ENCODE peak calls at places on chromosomes 5 and 9, in ten cellular contexts. J is uterus, U is chondrocyte, C is stomach, D is MM.1S, I is heart right ventricle, O is lower leg skin, T is transverse colon, E is OCI-LY7, Q is neural progenitor cell. G is an unnamed sample.

GRCh38 chr9:26863074-26863473 is 29.5 kb downstream of the CAAP1 start:
- DNase-seq in J (no peak), U (no peak), C (no peak), D (no peak), I (no peak), O (no peak), T (no peak), E (peak; percentile 8), Q (peak; percentile 7), G (no peak)

GRCh38 chr5:151100690-151101089 is 19.9 kb upstream of the TNIP1 start:
- DNase-seq in J (no peak), U (no peak), C (no peak), D (no peak), I (no peak), O (no peak), T (no peak), E (no peak), Q (no peak), G (no peak)

GRCh38 chr5:180816608-180817534 is 14.3 kb upstream of the MGAT1 start:
- DNase-seq in J (peak; percentile 63), U (peak; percentile 29), C (no peak), D (peak; percentile 77), I (peak; percentile 64), O (peak; percentile 84), T (no peak), E (no peak), Q (no peak), G (no peak)

GRCh38 chr9:78001946-78002731 is 29.5 kb downstream of the GNAQ start:
- DNase-seq in J (no peak), U (no peak), C (no peak), D (no peak), I (no peak), O (no peak), T (no peak), E (no peak), Q (no peak), G (no peak)

GRCh38 chr5:176837707-176838115 is 27.4 kb downstream of the UNC5A start:
- DNase-seq in J (peak; percentile 78), U (no peak), C (peak; percentile 82), D (peak; percentile 83), I (peak; percentile 90), O (peak; percentile 92), T (peak; percentile 78), E (peak; percentile 43), Q (peak; percentile 99), G (no peak)

GRCh38 chr9:130842547-130842946 is 7.5 kb downstream of the ABL1 start:
- DNase-seq in J (no peak), U (no peak), C (no peak), D (no peak), I (no peak), O (no peak), T (no peak), E (no peak), Q (peak; percentile 47), G (no peak)

GRCh38 chr5:68178579-68178978 is 37.0 kb upstream of the PIK3R1 start:
- DNase-seq in J (no peak), U (no peak), C (no peak), D (no peak), I (no peak), O (no peak), T (no peak), E (no peak), Q (no peak), G (no peak)

GRCh38 chr5:124289641-124290201 is 456.7 kb downstream of the ZNF608 start:
- DNase-seq in J (no peak), U (no peak), C (peak; percentile 69), D (no peak), I (no peak), O (no peak), T (peak; percentile 12), E (peak; percentile 7), Q (peak; percentile 49), G (no peak)

GRCh38 chr5:140800816-140801493 is at the start of gene PCDHA3:
- DNase-seq in J (no peak), U (no peak), C (no peak), D (no peak), I (no peak), O (no peak), T (no peak), E (peak; percentile 8), Q (no peak), G (no peak)

GRCh38 chr9:33452828-33453271 is 5.5 kb upstream of the AQP3 start:
- DNase-seq in J (no peak), U (no peak), C (peak; percentile 68), D (no peak), I (no peak), O (peak; percentile 90), T (peak; percentile 50), E (peak; percentile 77), Q (peak; percentile 87), G (peak; percentile 61)

GRCh38 chr5:36728697-36729543 is 122.5 kb downstream of the SLC1A3 start:
- DNase-seq in J (no peak), U (no peak), C (no peak), D (peak; percentile 73), I (no peak), O (no peak), T (no peak), E (peak; percentile 73), Q (peak; percentile 76), G (peak; percentile 36)

GRCh38 chr5:133709074-133709676 is 96.8 kb upstream of the FSTL4 start:
- DNase-seq in J (no peak), U (no peak), C (no peak), D (no peak), I (no peak), O (peak; percentile 79), T (no peak), E (no peak), Q (no peak), G (no peak)

GRCh38 chr9:88775037-88775471 is 216.2 kb upstream of the S1PR3 start:
- DNase-seq in J (peak; percentile 55), U (no peak), C (peak; percentile 44), D (no peak), I (no peak), O (peak; percentile 39), T (no peak), E (no peak), Q (no peak), G (no peak)

GRCh38 chr5:136766456-136766855 is 401.1 kb upstream of the TRPC7 start:
- DNase-seq in J (no peak), U (no peak), C (no peak), D (no peak), I (no peak), O (no peak), T (no peak), E (no peak), Q (no peak), G (no peak)

GRCh38 chr9:79621916-79622575 is 50.3 kb downstream of the TLE4 start:
- DNase-seq in J (no peak), U (no peak), C (no peak), D (no peak), I (no peak), O (no peak), T (no peak), E (no peak), Q (no peak), G (no peak)

DNA sequence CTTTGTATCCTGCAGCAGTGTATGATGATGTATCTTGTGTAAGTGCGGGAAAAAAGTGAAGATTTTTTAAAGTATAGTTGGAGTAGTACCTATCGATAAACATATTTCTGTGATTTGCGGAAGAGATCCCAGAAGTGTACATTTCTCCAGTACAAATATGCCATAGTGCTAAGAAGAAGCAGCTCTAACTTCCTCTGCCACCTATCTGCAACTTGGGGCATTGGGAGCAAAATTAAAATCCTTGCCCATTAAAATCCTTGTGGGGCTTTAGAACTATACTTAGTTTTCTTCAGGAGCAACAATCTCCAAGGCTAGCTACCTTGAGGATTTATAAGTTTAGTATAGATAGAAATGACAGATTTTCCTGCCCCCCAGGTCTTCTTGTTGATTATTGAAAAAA is 123.7 kb downstream of the VCAN start:
- DNase-seq in J (no peak), U (no peak), C (no peak), D (no peak), I (no peak), O (no peak), T (no peak), E (no peak), Q (no peak), G (no peak)
- TF ChIP-seq CTCF in J (no peak), U (peak; percentile 60), C (no peak), D (no peak), I (no peak), O (no peak), T (no peak), E (no peak), Q (peak; percentile 22), G (no peak)

GRCh38 chr5:109805882-109806281 is 116.2 kb downstream of the MAN2A1 start:
- DNase-seq in J (no peak), U (no peak), C (no peak), D (no peak), I (no peak), O (no peak), T (no peak), E (no peak), Q (peak; percentile 72), G (no peak)
- TF ChIP-seq CTCF in J (no peak), U (no peak), C (no peak), D (no peak), I (no peak), O (no peak), T (no peak), E (no peak), Q (no peak), G (no peak)

DNA sequence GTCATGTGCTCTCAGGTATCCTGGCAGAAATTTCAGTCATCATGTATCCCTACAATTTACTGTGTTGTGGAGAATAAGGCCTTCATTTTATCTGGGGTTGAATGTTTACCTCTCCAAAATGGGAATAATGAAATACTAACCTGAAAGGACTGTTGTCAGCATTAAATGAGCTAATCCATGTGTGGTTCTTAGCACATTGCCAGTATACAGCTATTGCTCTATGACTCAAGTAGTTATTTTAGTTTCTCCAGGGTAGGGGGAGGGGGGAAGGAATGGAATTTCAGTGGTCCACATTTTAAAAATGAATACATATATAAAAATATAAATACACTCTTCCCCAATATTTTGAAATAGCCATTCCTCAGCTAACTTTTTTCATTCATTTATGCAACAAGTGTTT is 3.5 kb downstream of the PAM start:
- DNase-seq in J (no peak), U (no peak), C (no peak), D (no peak), I (no peak), O (no peak), T (no peak), E (no peak), Q (no peak), G (no peak)
- TF ChIP-seq CTCF in J (no peak), U (no peak), C (no peak), D (no peak), I (no peak), O (no peak), T (no peak), E (no peak), Q (no peak), G (no peak)

DNA sequence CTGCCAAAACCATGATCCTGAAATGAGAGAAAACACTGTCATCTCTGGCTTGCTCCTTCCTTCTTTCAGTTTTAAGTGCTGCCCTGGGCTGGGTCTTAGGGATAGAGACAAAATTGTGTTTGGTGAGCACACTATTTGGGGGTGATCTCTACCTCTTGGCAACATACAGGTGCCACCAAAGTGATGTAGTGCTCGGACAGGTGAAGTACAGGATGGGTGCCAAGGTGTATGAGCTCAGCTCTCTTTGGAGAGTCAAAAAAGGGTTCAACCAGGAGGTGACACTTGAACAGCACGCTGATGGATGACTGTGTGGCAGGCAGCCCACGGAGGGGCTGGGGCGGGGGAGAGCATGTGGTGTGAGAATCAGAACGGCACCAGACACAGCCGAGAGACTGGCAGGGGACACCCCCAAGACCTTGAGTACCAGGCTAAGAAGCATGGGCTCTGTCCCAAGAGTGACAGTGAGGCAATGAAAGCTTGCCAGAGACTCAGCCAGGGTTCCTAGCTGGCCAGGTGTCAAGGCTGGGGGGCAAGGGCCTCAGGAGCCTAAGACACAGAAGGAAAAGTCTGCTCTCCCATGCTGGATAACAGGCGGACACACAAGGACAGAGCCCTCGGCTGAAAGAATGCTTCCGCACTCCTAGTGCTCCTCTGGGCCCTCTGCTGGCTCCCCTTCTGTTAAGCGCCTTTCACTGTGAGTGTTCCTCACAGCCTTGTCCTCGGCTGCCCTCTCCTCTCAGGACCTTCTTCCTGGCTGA is 2.5 kb downstream of the NHP2 start:
- DNase-seq in J (no peak), U (no peak), C (no peak), D (no peak), I (no peak), O (no peak), T (no peak), E (no peak), Q (peak; percentile 47), G (no peak)
- TF ChIP-seq CTCF in J (no peak), U (peak; percentile 33), C (no peak), D (no peak), I (no peak), O (no peak), T (no peak), E (peak; percentile 40), Q (no peak), G (no peak)

G was measured in D721Med.